ENCODE peak calls at places on chromosomes 6 and 20, in eight cellular contexts. R, D, G, H, O, Y, V and L are unnamed samples.

GRCh38 chr20:1838479-1839279 is 56.5 kb upstream of the SIRPA start:
- DNase-seq in Y (no peak), R (no peak), G (no peak), O (no peak), V (no peak), H (no peak), D (peak), L (no peak)

GRCh38 chr6:51608383-51608782 is 479.0 kb downstream of the PKHD1 start:
- DNase-seq in O (no peak), R (no peak), G (no peak), H (no peak), V (no peak), Y (no peak), D (no peak), L (no peak)

GRCh38 chr20:16740365-16741072 is 7.6 kb upstream of the OTOR start:
- DNase-seq in Y (no peak), D (no peak), H (no peak), O (no peak), V (no peak), R (no peak), G (no peak), L (no peak)

GRCh38 chr20:53611449-53611894 is 17.8 kb upstream of the ZNF217 start:
- DNase-seq in O (peak), V (peak), Y (no peak), H (no peak), R (no peak), G (no peak), D (no peak), L (no peak)

GRCh38 chr6:119960065-119960464 is 610.5 kb upstream of the MAN1A1 start:
- DNase-seq in O (no peak), Y (no peak), R (no peak), H (no peak), V (no peak), D (no peak), G (no peak), L (no peak)

GRCh38 chr20:24987873-24988835 is 4.4 kb downstream of the APMAP start:
- DNase-seq in H (no peak), O (no peak), Y (no peak), G (no peak), R (peak), V (peak), D (no peak), L (no peak)

GRCh38 chr6:111803804-111804203 is 69.4 kb downstream of the FYN start:
- DNase-seq in O (peak), V (no peak), R (no peak), G (no peak), Y (no peak), H (no peak), D (no peak), L (no peak)

GRCh38 chr20:45293041-45294002 is 13.3 kb upstream of the RBPJL start:
- DNase-seq in H (peak), V (peak), Y (peak), O (peak), G (peak), D (peak), R (peak), L (peak)

GRCh38 chr6:75409928-75410327 is 83.7 kb downstream of the FILIP1 start:
- DNase-seq in V (no peak), D (no peak), G (no peak), Y (no peak), O (no peak), H (no peak), R (no peak), L (no peak)

GRCh38 chr6:36837686-36838085 is 1.6 kb downstream of the CPNE5 start:
- DNase-seq in R (no peak), V (no peak), G (no peak), D (no peak), Y (no peak), O (no peak), H (no peak), L (no peak)

GRCh38 chr6:36838896-36839818 is at the start of gene CPNE5:
- DNase-seq in H (peak), D (no peak), G (no peak), O (no peak), V (no peak), R (no peak), Y (no peak), L (no peak)

GRCh38 chr6:36834576-36835293 is 4.5 kb downstream of the CPNE5 start:
- DNase-seq in R (no peak), D (no peak), H (no peak), Y (no peak), O (no peak), G (no peak), V (no peak), L (no peak)

GRCh38 chr6:36836771-36837339 is 2.4 kb downstream of the CPNE5 start:
- DNase-seq in O (no peak), H (no peak), D (no peak), Y (no peak), R (no peak), G (no peak), V (no peak), L (no peak)

GRCh38 chr6:36836091-36836770 is 3.0 kb downstream of the CPNE5 start:
- DNase-seq in O (no peak), H (no peak), D (no peak), V (no peak), G (no peak), Y (no peak), R (no peak), L (no peak)
- TF ChIP-seq CTCF in O (peak), H (no peak), D (no peak), V (no peak), G (no peak), Y (no peak), R (no peak), L (no peak)

GRCh38 chr6:105359419-105360366 is 43.2 kb downstream of the PREP start:
- DNase-seq in G (no peak), V (no peak), O (peak), H (no peak), D (no peak), R (no peak), Y (no peak), L (no peak)

GRCh38 chr6:105369145-105369544 is 33.7 kb downstream of the PREP start:
- DNase-seq in G (no peak), Y (no peak), V (no peak), D (no peak), O (no peak), H (no peak), R (no peak), L (no peak)

GRCh38 chr6:105364243-105364642 is 38.6 kb downstream of the PREP start:
- DNase-seq in Y (no peak), R (no peak), V (no peak), G (no peak), D (no peak), H (no peak), O (peak), L (no peak)

GRCh38 chr6:105363100-105363754 is 39.7 kb downstream of the PREP start:
- DNase-seq in H (no peak), G (no peak), V (no peak), O (peak), R (no peak), Y (no peak), D (no peak), L (no peak)
- TF ChIP-seq CTCF in H (no peak), G (no peak), V (no peak), O (peak), R (no peak), Y (peak), D (peak), L (no peak)

GRCh38 chr20:64143018-64143801 is 21.0 kb upstream of the MYT1 start:
- DNase-seq in G (no peak), V (no peak), H (no peak), O (no peak), R (no peak), D (no peak), Y (no peak), L (no peak)

GRCh38 chr20:64146936-64147451 is 17.3 kb upstream of the MYT1 start:
- DNase-seq in R (no peak), V (no peak), D (no peak), Y (no peak), H (no peak), O (no peak), G (no peak), L (no peak)

GRCh38 chr20:64146301-64146935 is 17.8 kb upstream of the MYT1 start:
- DNase-seq in O (no peak), G (no peak), R (no peak), V (no peak), Y (no peak), H (no peak), D (no peak), L (no peak)

GRCh38 chr20:64144144-64144912 is 19.9 kb upstream of the MYT1 start:
- DNase-seq in D (no peak), Y (no peak), R (no peak), G (no peak), H (no peak), V (no peak), O (no peak), L (no peak)

DNA sequence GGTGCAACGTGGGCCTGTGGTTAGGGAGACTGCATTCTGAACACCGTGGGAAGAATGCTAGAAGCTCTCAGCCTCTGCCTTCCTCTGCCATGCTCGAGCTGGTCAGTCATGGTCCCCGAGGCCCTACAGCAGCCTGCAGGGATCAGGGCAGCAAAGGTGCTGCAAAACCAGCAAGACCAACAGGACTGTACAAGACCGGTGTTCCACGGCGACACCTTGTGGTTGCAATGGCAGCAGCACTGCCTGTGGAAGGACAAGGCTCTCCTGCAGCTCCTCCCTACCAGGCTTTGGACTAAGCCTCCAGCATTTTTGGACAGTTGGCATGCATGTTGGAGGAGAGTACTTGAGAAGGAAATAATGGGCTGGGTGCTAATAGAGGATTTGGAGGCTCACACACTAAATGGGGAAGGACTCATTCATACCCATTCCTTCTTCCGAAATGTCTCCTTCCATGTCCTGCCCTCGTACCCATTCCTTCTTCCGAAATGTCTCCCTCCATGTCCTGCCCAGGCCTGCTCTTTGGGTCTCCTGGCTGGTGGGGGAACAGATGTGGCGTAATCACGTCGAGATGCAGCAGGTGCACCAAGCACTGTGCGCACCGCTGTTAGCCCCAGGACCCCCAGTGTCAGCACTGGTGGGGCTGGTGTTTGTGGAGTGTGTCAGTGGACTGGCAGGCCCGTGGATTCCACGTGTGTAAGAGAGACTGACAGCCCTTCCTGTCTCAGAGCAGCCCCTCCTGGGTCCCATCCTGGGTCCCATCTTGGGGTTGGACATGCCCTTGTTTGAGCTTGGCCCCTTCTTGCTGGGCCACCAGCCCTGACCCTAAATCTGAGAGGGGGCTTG is 18.6 kb upstream of the MYT1 start:
- DNase-seq in O (no peak), V (no peak), D (no peak), H (no peak), G (no peak), R (no peak), Y (no peak), L (no peak)
- TF ChIP-seq CTCF in O (peak), V (no peak), D (peak), H (no peak), G (no peak), R (no peak), Y (no peak), L (no peak)

DNA sequence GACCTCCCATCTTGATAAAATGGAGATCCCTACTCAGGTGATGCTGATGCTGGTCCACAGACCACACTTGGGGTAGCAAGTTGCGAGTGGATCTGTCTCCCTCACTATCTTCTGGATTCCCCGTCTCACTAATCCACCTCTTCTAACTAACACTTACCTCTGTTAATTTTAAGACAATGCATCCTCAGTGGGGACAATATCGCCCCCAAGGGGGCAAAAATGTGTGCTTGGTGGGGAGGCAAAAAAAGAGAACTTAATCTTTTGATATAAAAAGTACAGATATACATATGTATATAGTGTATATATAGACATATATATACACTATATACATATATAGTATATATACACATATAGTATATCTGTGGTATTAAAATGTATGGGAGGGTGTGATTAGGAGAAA is 4.3 kb downstream of the LRFN2 start:
- DNase-seq in O (no peak), H (no peak), G (no peak), D (no peak), Y (no peak), V (no peak), R (no peak), L (no peak)
- TF ChIP-seq CTCF in O (peak), H (no peak), G (no peak), D (no peak), Y (no peak), V (no peak), R (no peak), L (no peak)

GRCh38 chr20:48447456-48447855 is 380.3 kb downstream of the PREX1 start:
- DNase-seq in D (no peak), Y (no peak), O (no peak), H (no peak), G (no peak), R (no peak), V (no peak), L (no peak)
- TF ChIP-seq CTCF in D (no peak), Y (no peak), O (no peak), H (no peak), G (no peak), R (no peak), V (no peak), L (no peak)

GRCh38 chr6:39870950-39871349 is 63.3 kb downstream of the MOCS1 start:
- DNase-seq in H (no peak), V (no peak), R (no peak), Y (no peak), D (no peak), O (no peak), G (no peak), L (no peak)
- TF ChIP-seq CTCF in H (no peak), V (no peak), R (no peak), Y (peak), D (no peak), O (peak), G (no peak), L (no peak)

GRCh38 chr20:33336375-33336774 is 53.4 kb downstream of the BPIFB1 start:
- DNase-seq in R (no peak), Y (no peak), G (no peak), H (no peak), O (no peak), D (no peak), V (no peak), L (no peak)

GRCh38 chr20:33338465-33339258 is 55.6 kb downstream of the BPIFB1 start:
- DNase-seq in G (no peak), V (no peak), O (no peak), R (no peak), D (no peak), Y (no peak), H (no peak), L (no peak)

GRCh38 chr20:33337531-33338165 is 54.6 kb downstream of the BPIFB1 start:
- DNase-seq in G (no peak), R (no peak), O (no peak), H (no peak), Y (peak), V (no peak), D (no peak), L (no peak)

GRCh38 chr20:33339515-33340058 is 56.6 kb downstream of the BPIFB1 start:
- DNase-seq in O (no peak), H (no peak), D (peak), V (no peak), R (no peak), G (no peak), Y (no peak), L (no peak)

GRCh38 chr20:33337119-33337518 is 54.1 kb downstream of the BPIFB1 start:
- DNase-seq in D (no peak), Y (no peak), G (no peak), R (no peak), H (no peak), V (no peak), O (peak), L (no peak)
- TF ChIP-seq CTCF in D (no peak), Y (no peak), G (no peak), R (no peak), H (no peak), V (no peak), O (peak), L (no peak)

GRCh38 chr6:70375166-70375565 is 38.1 kb upstream of the FAM135A start:
- DNase-seq in R (no peak), V (no peak), Y (no peak), O (peak), H (no peak), G (no peak), D (no peak), L (no peak)

GRCh38 chr6:70379473-70380013 is 33.8 kb upstream of the FAM135A start:
- DNase-seq in O (no peak), R (no peak), V (no peak), D (no peak), H (no peak), Y (no peak), G (no peak), L (no peak)

GRCh38 chr6:70377372-70377771 is 35.9 kb upstream of the FAM135A start:
- DNase-seq in Y (no peak), O (no peak), D (no peak), G (no peak), V (no peak), R (no peak), H (no peak), L (no peak)

GRCh38 chr6:70376628-70377027 is 36.7 kb upstream of the FAM135A start:
- DNase-seq in H (no peak), D (no peak), O (no peak), R (no peak), G (no peak), V (no peak), Y (no peak), L (no peak)

DNA sequence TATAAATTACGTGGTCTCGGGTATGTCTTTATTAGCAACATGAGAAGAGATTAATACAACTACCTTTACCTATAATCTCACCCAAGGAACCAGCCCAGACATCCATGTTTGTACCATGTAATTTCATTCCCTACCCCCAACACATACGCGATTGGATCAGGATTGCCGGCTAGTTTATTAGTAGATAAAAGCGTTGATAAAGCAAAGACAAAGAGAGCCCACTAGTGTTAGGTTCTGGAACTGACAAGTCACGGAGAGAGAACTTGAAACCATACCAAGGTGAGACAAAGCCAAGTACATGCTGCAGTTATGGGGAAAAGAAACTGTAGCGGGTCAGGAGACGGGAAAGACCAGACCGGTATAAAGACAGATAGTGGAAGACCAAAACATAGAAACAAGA is 37.4 kb upstream of the FAM135A start:
- DNase-seq in O (peak), D (no peak), H (no peak), V (no peak), G (no peak), R (no peak), Y (no peak), L (no peak)
- TF ChIP-seq CTCF in O (peak), D (peak), H (no peak), V (no peak), G (no peak), R (no peak), Y (no peak), L (no peak)

GRCh38 chr20:5524886-5525285 is 208.1 kb upstream of the PROKR2 start:
- DNase-seq in D (no peak), H (no peak), R (no peak), V (no peak), O (peak), G (no peak), Y (no peak), L (no peak)

GRCh38 chr20:5531318-5532081 is 214.7 kb upstream of the PROKR2 start:
- DNase-seq in V (no peak), D (no peak), H (no peak), O (peak), R (no peak), G (no peak), Y (no peak), L (no peak)

GRCh38 chr20:5529331-5530142 is 212.8 kb upstream of the PROKR2 start:
- DNase-seq in D (peak), H (peak), R (peak), V (peak), Y (peak), G (peak), O (peak), L (peak)

GRCh38 chr20:5526516-5526915 is 209.8 kb upstream of the PROKR2 start:
- DNase-seq in H (no peak), D (no peak), G (no peak), O (no peak), V (no peak), R (no peak), Y (no peak), L (no peak)

GRCh38 chr20:5528719-5529256 is 212.0 kb upstream of the PROKR2 start:
- DNase-seq in V (peak), D (peak), O (peak), R (peak), H (peak), G (peak), Y (peak), L (peak)
- TF ChIP-seq CTCF in V (peak), D (peak), O (peak), R (peak), H (peak), G (peak), Y (peak), L (peak)

GRCh38 chr20:47154089-47154488 is 202.4 kb downstream of the ZMYND8 start:
- DNase-seq in V (no peak), G (no peak), Y (no peak), R (no peak), O (no peak), D (no peak), H (no peak), L (no peak)

GRCh38 chr20:47149939-47150338 is 206.6 kb downstream of the ZMYND8 start:
- DNase-seq in Y (no peak), H (no peak), D (no peak), O (no peak), R (no peak), V (no peak), G (no peak), L (no peak)

GRCh38 chr20:47148059-47148458 is 208.4 kb downstream of the ZMYND8 start:
- DNase-seq in G (no peak), Y (no peak), O (no peak), D (no peak), V (no peak), R (no peak), H (no peak), L (no peak)

GRCh38 chr20:47152078-47152477 is 204.4 kb downstream of the ZMYND8 start:
- DNase-seq in H (no peak), D (no peak), R (no peak), O (no peak), Y (no peak), G (no peak), V (no peak), L (no peak)

DNA sequence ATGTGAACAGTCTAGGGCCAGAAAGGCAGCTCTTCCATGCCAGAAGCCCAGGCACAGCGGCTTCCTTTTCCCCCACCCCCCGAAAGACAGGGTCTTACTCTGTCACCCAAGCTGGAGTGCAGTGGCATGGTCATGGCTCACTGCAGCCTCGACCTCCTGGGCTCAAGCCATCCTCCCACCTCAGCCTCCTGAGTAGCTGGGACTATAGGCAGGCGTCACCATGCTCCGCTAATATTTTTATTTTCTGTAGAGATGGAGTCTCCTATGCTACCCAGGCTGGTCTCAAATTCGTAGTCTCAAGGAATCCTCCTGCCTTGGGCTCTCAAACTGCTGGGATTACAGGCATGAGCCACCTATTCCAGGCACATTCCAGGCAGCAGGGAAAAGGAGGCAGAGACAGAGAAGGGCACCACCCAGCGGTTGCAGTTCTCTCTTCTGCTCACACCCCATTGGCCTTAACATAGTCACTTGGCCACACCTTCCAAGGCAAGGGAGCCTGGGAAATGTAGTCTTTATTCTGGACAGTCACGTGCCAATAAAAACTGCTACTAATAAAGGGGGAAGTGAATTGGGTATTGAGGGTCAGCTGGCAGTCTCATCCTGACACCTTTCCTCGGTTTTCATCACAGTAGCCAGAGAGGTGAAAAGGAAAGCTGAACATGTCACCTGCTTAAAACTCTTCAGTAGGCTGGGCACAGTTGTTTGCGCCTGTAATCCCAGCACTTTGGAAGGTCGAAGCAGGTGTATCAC is 205.9 kb downstream of the ZMYND8 start:
- DNase-seq in D (peak), O (peak), H (no peak), Y (peak), R (peak), V (no peak), G (peak), L (no peak)
- TF ChIP-seq CTCF in D (peak), O (peak), H (peak), Y (peak), R (peak), V (no peak), G (peak), L (no peak)